ENCODE peak calls at places on chromosomes 1 and 21, in eight cellular contexts. One of them, this sample, is unnamed.

GRCh38 chr1:92797961-92798360 is 13.1 kb upstream of the EVI5 start:
- DNase-seq in activated CD4-positive, alpha-beta T cell treated with anti-CD3 and anti-CD28 coated beads, Interleukin-2, amount 10 ng/mL, durations not matched to agents 7 days and 5 days: no peak
- DNase-seq in H54: no peak
- DNase-seq in kidney glomerular epithelial cell: no peak
- DNase-seq in HT-29: no peak
- DNase-seq in GM06990: no peak
- DNase-seq in frontal cortex: no peak
- DNase-seq in HS-5: no peak
- DNase-seq in this sample: no peak

GRCh38 chr1:8816831-8817412 is 518 bp downstream of the RERE start:
- DNase-seq in activated CD4-positive, alpha-beta T cell treated with anti-CD3 and anti-CD28 coated beads, Interleukin-2, amount 10 ng/mL, durations not matched to agents 7 days and 5 days: peak
- DNase-seq in H54: no peak
- DNase-seq in kidney glomerular epithelial cell: peak
- DNase-seq in HT-29: peak
- DNase-seq in GM06990: peak
- DNase-seq in frontal cortex: peak
- DNase-seq in HS-5: no peak
- DNase-seq in this sample: peak

GRCh38 chr1:67211589-67212563 is 45.6 kb downstream of the IL23R start:
- DNase-seq in activated CD4-positive, alpha-beta T cell treated with anti-CD3 and anti-CD28 coated beads, Interleukin-2, amount 10 ng/mL, durations not matched to agents 7 days and 5 days: peak
- DNase-seq in H54: no peak
- DNase-seq in kidney glomerular epithelial cell: peak
- DNase-seq in HT-29: peak
- DNase-seq in GM06990: no peak
- DNase-seq in frontal cortex: no peak
- DNase-seq in HS-5: no peak
- DNase-seq in this sample: no peak

GRCh38 chr1:24748191-24749121 is 3.2 kb downstream of the CLIC4 start:
- DNase-seq in activated CD4-positive, alpha-beta T cell treated with anti-CD3 and anti-CD28 coated beads, Interleukin-2, amount 10 ng/mL, durations not matched to agents 7 days and 5 days: no peak
- DNase-seq in H54: no peak
- DNase-seq in kidney glomerular epithelial cell: peak
- DNase-seq in HT-29: no peak
- DNase-seq in GM06990: peak
- DNase-seq in frontal cortex: no peak
- DNase-seq in HS-5: no peak
- DNase-seq in this sample: no peak

GRCh38 chr1:22512873-22513272 is 50.4 kb upstream of the EPHA8 start:
- DNase-seq in activated CD4-positive, alpha-beta T cell treated with anti-CD3 and anti-CD28 coated beads, Interleukin-2, amount 10 ng/mL, durations not matched to agents 7 days and 5 days: no peak
- DNase-seq in H54: no peak
- DNase-seq in kidney glomerular epithelial cell: no peak
- DNase-seq in HT-29: no peak
- DNase-seq in GM06990: no peak
- DNase-seq in frontal cortex: no peak
- DNase-seq in HS-5: no peak
- DNase-seq in this sample: no peak

GRCh38 chr1:161492827-161493226 is 12.4 kb upstream of the FCGR2A start:
- DNase-seq in activated CD4-positive, alpha-beta T cell treated with anti-CD3 and anti-CD28 coated beads, Interleukin-2, amount 10 ng/mL, durations not matched to agents 7 days and 5 days: no peak
- DNase-seq in H54: no peak
- DNase-seq in kidney glomerular epithelial cell: no peak
- DNase-seq in HT-29: no peak
- DNase-seq in GM06990: no peak
- DNase-seq in frontal cortex: no peak
- DNase-seq in HS-5: no peak
- DNase-seq in this sample: no peak

GRCh38 chr21:32319012-32319411 is 20.4 kb downstream of the MRAP start:
- DNase-seq in activated CD4-positive, alpha-beta T cell treated with anti-CD3 and anti-CD28 coated beads, Interleukin-2, amount 10 ng/mL, durations not matched to agents 7 days and 5 days: no peak
- DNase-seq in H54: no peak
- DNase-seq in kidney glomerular epithelial cell: no peak
- DNase-seq in HT-29: no peak
- DNase-seq in GM06990: no peak
- DNase-seq in frontal cortex: no peak
- DNase-seq in HS-5: no peak
- DNase-seq in this sample: no peak

GRCh38 chr1:234573711-234574299 is 36.2 kb downstream of the IRF2BP2 start:
- DNase-seq in activated CD4-positive, alpha-beta T cell treated with anti-CD3 and anti-CD28 coated beads, Interleukin-2, amount 10 ng/mL, durations not matched to agents 7 days and 5 days: no peak
- DNase-seq in H54: no peak
- DNase-seq in kidney glomerular epithelial cell: no peak
- DNase-seq in HT-29: no peak
- DNase-seq in GM06990: no peak
- DNase-seq in frontal cortex: no peak
- DNase-seq in HS-5: no peak
- DNase-seq in this sample: no peak

GRCh38 chr21:44463716-44464115 is 8.4 kb downstream of the LRRC3 start:
- DNase-seq in activated CD4-positive, alpha-beta T cell treated with anti-CD3 and anti-CD28 coated beads, Interleukin-2, amount 10 ng/mL, durations not matched to agents 7 days and 5 days: no peak
- DNase-seq in H54: no peak
- DNase-seq in kidney glomerular epithelial cell: no peak
- DNase-seq in HT-29: no peak
- DNase-seq in GM06990: no peak
- DNase-seq in frontal cortex: no peak
- DNase-seq in HS-5: no peak
- DNase-seq in this sample: no peak

GRCh38 chr21:39451332-39452206 is at the start of gene SH3BGR:
- DNase-seq in activated CD4-positive, alpha-beta T cell treated with anti-CD3 and anti-CD28 coated beads, Interleukin-2, amount 10 ng/mL, durations not matched to agents 7 days and 5 days: no peak
- DNase-seq in H54: no peak
- DNase-seq in kidney glomerular epithelial cell: no peak
- DNase-seq in HT-29: no peak
- DNase-seq in GM06990: no peak
- DNase-seq in frontal cortex: no peak
- DNase-seq in HS-5: no peak
- DNase-seq in this sample: no peak

GRCh38 chr1:198641506-198641905 is 2.7 kb downstream of the PTPRC start:
- DNase-seq in activated CD4-positive, alpha-beta T cell treated with anti-CD3 and anti-CD28 coated beads, Interleukin-2, amount 10 ng/mL, durations not matched to agents 7 days and 5 days: peak
- DNase-seq in H54: no peak
- DNase-seq in kidney glomerular epithelial cell: no peak
- DNase-seq in HT-29: no peak
- DNase-seq in GM06990: no peak
- DNase-seq in frontal cortex: no peak
- DNase-seq in HS-5: no peak
- DNase-seq in this sample: no peak

GRCh38 chr1:166920561-166921475 is 44.8 kb upstream of the TADA1 start:
- DNase-seq in activated CD4-positive, alpha-beta T cell treated with anti-CD3 and anti-CD28 coated beads, Interleukin-2, amount 10 ng/mL, durations not matched to agents 7 days and 5 days: no peak
- DNase-seq in H54: no peak
- DNase-seq in kidney glomerular epithelial cell: no peak
- DNase-seq in HT-29: no peak
- DNase-seq in GM06990: no peak
- DNase-seq in frontal cortex: peak
- DNase-seq in HS-5: no peak
- DNase-seq in this sample: no peak

GRCh38 chr1:232722626-232723025 is 82.6 kb upstream of the MAP10 start:
- DNase-seq in activated CD4-positive, alpha-beta T cell treated with anti-CD3 and anti-CD28 coated beads, Interleukin-2, amount 10 ng/mL, durations not matched to agents 7 days and 5 days: no peak
- DNase-seq in H54: no peak
- DNase-seq in kidney glomerular epithelial cell: peak
- DNase-seq in HT-29: no peak
- DNase-seq in GM06990: no peak
- DNase-seq in frontal cortex: no peak
- DNase-seq in HS-5: no peak
- DNase-seq in this sample: no peak

GRCh38 chr1:46001087-46001785 is 131.2 kb downstream of the PIK3R3 start:
- DNase-seq in activated CD4-positive, alpha-beta T cell treated with anti-CD3 and anti-CD28 coated beads, Interleukin-2, amount 10 ng/mL, durations not matched to agents 7 days and 5 days: no peak
- DNase-seq in H54: no peak
- DNase-seq in kidney glomerular epithelial cell: no peak
- DNase-seq in HT-29: no peak
- DNase-seq in GM06990: no peak
- DNase-seq in frontal cortex: no peak
- DNase-seq in HS-5: no peak
- DNase-seq in this sample: no peak

GRCh38 chr1:89929467-89930063 is 65.3 kb upstream of the ZNF326 start:
- DNase-seq in activated CD4-positive, alpha-beta T cell treated with anti-CD3 and anti-CD28 coated beads, Interleukin-2, amount 10 ng/mL, durations not matched to agents 7 days and 5 days: no peak
- DNase-seq in H54: no peak
- DNase-seq in kidney glomerular epithelial cell: no peak
- DNase-seq in HT-29: no peak
- DNase-seq in GM06990: no peak
- DNase-seq in frontal cortex: no peak
- DNase-seq in HS-5: no peak
- DNase-seq in this sample: no peak